ENCODE peak calls at places on chromosomes 6 and 20, in eight cellular contexts. E is activated naive CD4-positive, alpha-beta T cell; J is stimulated activated CD4-positive, alpha-beta T cell treated with anti-CD3 and anti-CD28 coated beads, Interleukin-1b, Interleukin-23, amount 100 ng/mL, for 1 hour; H is ELF-1; U is suprapubic skin; I is iris pigment epithelial cell; K is HFF-Myc; B is SK-MEL-5. T is an unnamed sample.

GRCh38 chr6:42239736-42240375 is 22.2 kb upstream of the MRPS10 start:
- DNase-seq in J (no peak), H (no peak), B (no peak), K (no peak), E (no peak), I (peak), U (no peak), T (peak)

GRCh38 chr6:134123666-134124208 is 71.3 kb upstream of the SLC2A12 start:
- DNase-seq in U (no peak), I (peak), E (no peak), K (peak), B (peak), J (no peak), H (peak), T (peak)

GRCh38 chr6:32972353-32973143 is 4.2 kb downstream of the BRD2 start:
- DNase-seq in I (peak), J (no peak), E (peak), B (no peak), U (peak), H (no peak), K (no peak), T (no peak)

GRCh38 chr6:124677874-124678273 is 284.4 kb upstream of the RNF217 start:
- DNase-seq in J (no peak), K (no peak), B (no peak), H (no peak), E (no peak), U (no peak), I (no peak), T (no peak)

GRCh38 chr6:41939848-41940758 is 1.5 kb downstream of the CCND3 start:
- DNase-seq in B (no peak), H (peak), K (no peak), I (peak), U (peak), E (no peak), J (no peak), T (peak)

GRCh38 chr20:35020108-35021031 is 64.7 kb downstream of the MYH7B start:
- DNase-seq in E (no peak), U (no peak), B (no peak), K (no peak), I (no peak), H (no peak), J (no peak), T (peak)

GRCh38 chr6:98020222-98020621 is 737.2 kb upstream of the MMS22L start:
- DNase-seq in B (no peak), H (no peak), E (no peak), J (no peak), I (no peak), K (no peak), U (no peak), T (no peak)

GRCh38 chr6:118579786-118580185 is 31.7 kb downstream of the PLN start:
- DNase-seq in J (no peak), B (no peak), E (no peak), I (no peak), U (no peak), H (no peak), K (no peak), T (no peak)

GRCh38 chr20:32972181-32973076 is 31.8 kb downstream of the SUN5 start:
- DNase-seq in B (peak), U (peak), J (peak), I (no peak), E (no peak), H (no peak), K (no peak), T (no peak)

GRCh38 chr6:137188855-137189254 is 15.4 kb upstream of the IL22RA2 start:
- DNase-seq in J (no peak), E (no peak), I (no peak), H (no peak), B (peak), K (peak), U (no peak), T (peak)

GRCh38 chr6:32944265-32944664 is 3.4 kb upstream of the HLA-DMB start:
- DNase-seq in U (no peak), E (no peak), J (no peak), H (no peak), K (no peak), B (no peak), I (no peak), T (no peak)

GRCh38 chr20:19588731-19589130 is 169.3 kb upstream of the RIN2 start:
- DNase-seq in J (no peak), I (no peak), B (no peak), U (no peak), H (no peak), K (no peak), E (no peak), T (no peak)

GRCh38 chr6:25263602-25264001 is 15.6 kb upstream of the CARMIL1 start:
- DNase-seq in K (peak), J (no peak), U (no peak), I (peak), H (no peak), E (no peak), B (no peak), T (peak)

GRCh38 chr20:3174442-3175263 is 1.3 kb upstream of the LZTS3 start:
- DNase-seq in E (no peak), K (no peak), H (no peak), I (peak), U (no peak), B (peak), J (no peak), T (peak)

GRCh38 chr20:62709537-62709905 is 885 bp downstream of the NTSR1 start:
- DNase-seq in I (no peak), J (no peak), K (no peak), H (no peak), B (no peak), E (no peak), U (no peak), T (no peak)

GRCh38 chr6:4563877-4564276 is 212.3 kb upstream of the CDYL start:
- DNase-seq in H (no peak), B (no peak), K (no peak), U (no peak), E (no peak), I (no peak), J (no peak), T (no peak)

GRCh38 chr6:167770291-167770955 is 56.3 kb upstream of the AFDN start:
- DNase-seq in H (no peak), U (no peak), J (no peak), I (no peak), B (no peak), K (no peak), E (no peak), T (no peak)

GRCh38 chr6:137230547-137230946 is 11.4 kb upstream of the IFNGR1 start:
- DNase-seq in K (no peak), E (no peak), I (no peak), U (no peak), J (no peak), H (no peak), B (no peak), T (no peak)

GRCh38 chr6:156777866-156778614 is 862 bp downstream of the ARID1B start:
- DNase-seq in B (peak), J (peak), U (peak), I (peak), H (peak), E (peak), K (no peak), T (peak)

GRCh38 chr6:35498407-35499045 is 1.6 kb upstream of the TEAD3 start:
- DNase-seq in H (peak), I (no peak), K (no peak), E (no peak), B (no peak), U (no peak), J (no peak), T (no peak)

GRCh38 chr6:159751448-159751847 is 10.4 kb upstream of the ACAT2 start:
- DNase-seq in E (no peak), I (no peak), U (no peak), J (no peak), B (no peak), K (no peak), H (no peak), T (no peak)

GRCh38 chr20:49392745-49393144 is 89.7 kb downstream of the KCNB1 start:
- DNase-seq in I (no peak), U (no peak), J (no peak), K (no peak), H (no peak), E (no peak), B (no peak), T (no peak)

GRCh38 chr20:45995213-45996097 is 13.3 kb upstream of the MMP9 start:
- DNase-seq in E (no peak), H (no peak), B (no peak), J (no peak), U (no peak), I (no peak), K (no peak), T (no peak)

GRCh38 chr20:33299111-33299603 is 16.1 kb downstream of the BPIFB1 start:
- DNase-seq in H (peak), K (no peak), J (peak), E (peak), U (no peak), B (peak), I (peak), T (peak)

GRCh38 chr6:18990313-18990978 is 603.3 kb downstream of the RNF144B start:
- DNase-seq in H (peak), E (no peak), B (peak), K (peak), J (peak), I (peak), U (peak), T (peak)

GRCh38 chr6:144284753-144285547 is at the start of gene UTRN:
- DNase-seq in J (no peak), K (no peak), E (no peak), U (peak), H (peak), B (peak), I (peak), T (peak)

GRCh38 chr6:118709859-118710350 is 58.5 kb upstream of the CEP85L start:
- DNase-seq in J (peak), U (no peak), K (peak), I (peak), B (peak), E (peak), H (no peak), T (peak)

GRCh38 chr6:149942461-149942829 is 631 bp downstream of the ULBP2 start:
- DNase-seq in K (no peak), H (no peak), B (no peak), J (no peak), I (no peak), E (no peak), U (no peak), T (no peak)

GRCh38 chr6:168778201-168778600 is 337.2 kb downstream of the SMOC2 start:
- DNase-seq in H (no peak), E (no peak), U (no peak), J (no peak), K (no peak), B (no peak), I (no peak), T (peak)

GRCh38 chr6:27608916-27609883 is 136.3 kb upstream of the ZNF184 start:
- DNase-seq in J (no peak), U (no peak), K (no peak), H (peak), I (peak), E (no peak), B (peak), T (peak)

GRCh38 chr6:166958926-166959861 is 2.8 kb upstream of the RNASET2 start:
- DNase-seq in J (no peak), U (no peak), I (peak), B (no peak), K (no peak), E (no peak), H (no peak), T (peak)

GRCh38 chr6:36025260-36025931 is 955 bp upstream of the SLC26A8 start:
- DNase-seq in H (no peak), E (no peak), K (no peak), I (peak), U (no peak), J (no peak), B (no peak), T (peak)

GRCh38 chr6:111105578-111105977 is 18.3 kb downstream of the SLC16A10 start:
- DNase-seq in H (no peak), J (no peak), I (peak), B (peak), E (no peak), K (peak), U (peak), T (peak)

GRCh38 chr6:18021166-18021850 is 33.9 kb upstream of the KIF13A start:
- DNase-seq in I (peak), B (no peak), H (no peak), E (no peak), K (no peak), J (no peak), U (no peak), T (no peak)

GRCh38 chr20:38196592-38196991 is 31.5 kb upstream of the TGM2 start:
- DNase-seq in U (no peak), K (no peak), I (peak), E (no peak), B (peak), H (no peak), J (no peak), T (peak)

GRCh38 chr6:26375270-26375669 is 7.6 kb upstream of the BTN2A2 start:
- DNase-seq in J (no peak), H (no peak), U (no peak), I (no peak), B (no peak), E (no peak), K (no peak), T (no peak)

GRCh38 chr20:57091748-57092111 is 174.7 kb downstream of the BMP7 start:
- DNase-seq in J (no peak), U (no peak), H (no peak), K (no peak), E (no peak), I (no peak), B (no peak), T (no peak)

GRCh38 chr20:36745234-36745926 is 510 bp downstream of the NDRG3 start:
- DNase-seq in I (no peak), J (no peak), E (no peak), U (peak), H (peak), K (no peak), B (peak), T (no peak)

T was measured in fibroblast of mammary gland.